ENCODE peak calls at places on chromosomes 2 and 18, in ten cellular contexts. Y is spleen, T is left ventricle myocardium inferior, R is cardiac muscle cell, N is thyroid gland, J is IMR-90, M is GM23338, W is neural progenitor cell, E is K562, A is fibroblast of villous mesenchyme. F is an unnamed sample.
A peak's percentile ranks its signal among the peaks of the same experiment; 100 is the strongest.

GRCh38 chr2:241935314-241935713 is 65.8 kb downstream of the RTP5 start:
- DNase-seq in J (peak; percentile 75), Y (no peak), E (peak; percentile 18), R (peak; percentile 44), N (no peak), T (no peak), A (peak; percentile 87), M (no peak), W (no peak), F (peak; percentile 67)

GRCh38 chr2:65129276-65129612 is 662 bp downstream of the RAB1A start:
- DNase-seq in Y (no peak), E (no peak), T (no peak), J (no peak), M (no peak), R (no peak), W (no peak), A (peak; percentile 23), N (no peak), F (peak; percentile 16)

GRCh38 chr2:40625849-40626248 is 174.0 kb upstream of the SLC8A1 start:
- DNase-seq in J (peak; percentile 90), W (no peak), T (no peak), M (no peak), Y (no peak), E (no peak), R (peak; percentile 71), N (no peak), A (peak; percentile 72), F (peak; percentile 45)

GRCh38 chr2:95728878-95729511 is 137.2 kb downstream of the TRIM43 start:
- DNase-seq in J (peak; percentile 89), W (no peak), R (peak; percentile 92), A (peak; percentile 85), Y (no peak), E (peak; percentile 25), T (peak; percentile 46), N (peak; percentile 79), M (peak; percentile 86), F (peak; percentile 95)

GRCh38 chr2:127567351-127567854 is 31.9 kb downstream of the MYO7B start:
- DNase-seq in T (no peak), M (no peak), R (no peak), Y (no peak), W (no peak), E (no peak), N (no peak), A (no peak), J (no peak), F (no peak)

GRCh38 chr18:37779220-37779619 is 213.6 kb upstream of the CELF4 start:
- DNase-seq in M (no peak), E (no peak), A (no peak), J (no peak), R (no peak), N (no peak), T (no peak), W (no peak), Y (no peak), F (no peak)

GRCh38 chr18:7035807-7036206 is 81.8 kb downstream of the LAMA1 start:
- DNase-seq in N (no peak), Y (no peak), A (no peak), M (no peak), R (no peak), W (no peak), E (no peak), J (no peak), T (no peak), F (no peak)

GRCh38 chr2:75710577-75711253 is at the start of gene GCFC2:
- DNase-seq in J (peak; percentile 84), Y (peak; percentile 95), T (peak; percentile 90), E (peak; percentile 94), A (peak; percentile 85), R (peak; percentile 94), W (peak; percentile 89), M (peak; percentile 88), N (peak; percentile 94), F (peak; percentile 91)

GRCh38 chr18:43665239-43665788 is 388.0 kb upstream of the SYT4 start:
- DNase-seq in N (no peak), E (no peak), R (peak; percentile 80), W (no peak), Y (no peak), J (peak; percentile 94), T (no peak), A (peak; percentile 59), M (no peak), F (peak; percentile 95)

GRCh38 chr2:163610817-163611556 is 124.8 kb downstream of the FIGN start:
- DNase-seq in A (no peak), Y (no peak), E (no peak), N (no peak), J (no peak), M (peak; percentile 64), R (no peak), T (no peak), W (peak; percentile 16), F (no peak)
- TF ChIP-seq CTCF in A (peak; percentile 37), Y (no peak), E (no peak), N (no peak), J (no peak), M (peak; percentile 70), R (no peak), T (peak; percentile 23), W (peak; percentile 21), F (peak; percentile 44)

GRCh38 chr2:25303517-25304338 is 38.0 kb downstream of the DNMT3A start:
- DNase-seq in M (no peak), Y (no peak), A (no peak), W (no peak), J (no peak), E (no peak), N (no peak), T (no peak), R (no peak), F (no peak)

GRCh38 chr2:25304339-25304728 is 37.4 kb downstream of the DNMT3A start:
- DNase-seq in T (no peak), J (peak; percentile 26), E (no peak), M (no peak), A (peak; percentile 56), N (no peak), Y (no peak), R (peak; percentile 82), W (no peak), F (no peak)

GRCh38 chr2:25302758-25303436 is 38.8 kb downstream of the DNMT3A start:
- DNase-seq in Y (no peak), A (no peak), E (no peak), W (no peak), N (no peak), T (no peak), J (no peak), M (no peak), R (no peak), F (no peak)

GRCh38 chr2:25300001-25300400 is 41.7 kb downstream of the DNMT3A start:
- DNase-seq in M (no peak), T (no peak), J (no peak), E (no peak), A (no peak), Y (no peak), W (no peak), N (no peak), R (no peak), F (no peak)

GRCh38 chr2:25301453-25302352 is 40.0 kb downstream of the DNMT3A start:
- DNase-seq in Y (no peak), N (no peak), J (peak; percentile 91), A (peak; percentile 52), W (no peak), T (no peak), E (no peak), R (peak; percentile 62), M (no peak), F (peak; percentile 64)
- H3K4me3 ChIP-seq in Y (no peak overlapping the region), N (no peak overlapping the region), J (no peak overlapping the region), A (no peak overlapping the region), W (no peak overlapping the region), T (no peak overlapping the region), E (no peak overlapping the region), R (no peak overlapping the region), M (no peak overlapping the region), F (no peak overlapping the region)

GRCh38 chr2:9297156-9297555 is 90.5 kb downstream of the ASAP2 start:
- DNase-seq in M (no peak), J (peak; percentile 28), T (no peak), E (no peak), Y (peak; percentile 4), W (no peak), A (peak; percentile 87), R (no peak), N (no peak), F (no peak)
- TF ChIP-seq CTCF in M (no peak), J (no peak), T (no peak), E (no peak), Y (no peak), W (no peak), A (no peak), R (no peak), N (no peak), F (no peak)

DNA sequence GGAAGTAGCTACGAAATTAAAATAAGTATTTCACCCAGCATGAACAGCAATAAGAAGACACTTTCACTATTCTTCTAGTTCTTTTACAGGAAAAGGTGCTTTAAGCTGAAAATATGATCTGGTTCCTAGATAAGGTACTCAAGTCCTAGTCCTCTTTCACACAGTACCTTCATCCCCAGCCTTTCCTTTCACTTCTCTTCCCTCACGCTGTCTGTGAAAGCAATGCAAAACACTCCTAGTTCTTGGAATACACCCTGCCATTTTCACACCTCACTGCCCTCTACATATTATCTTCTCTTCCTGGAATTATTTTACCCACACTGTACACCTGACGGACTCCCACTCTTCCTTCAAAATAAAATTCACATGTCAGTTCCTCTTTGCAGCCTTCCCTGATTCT is 82.9 kb downstream of the DNAH7 start:
- DNase-seq in E (no peak), A (no peak), J (no peak), M (no peak), N (no peak), W (no peak), Y (no peak), T (no peak), R (no peak), F (no peak)
- H3K4me3 ChIP-seq in E (no peak overlapping the region), A (no peak overlapping the region), J (no peak overlapping the region), M (no peak overlapping the region), N (no peak overlapping the region), W (no peak overlapping the region), Y (no peak overlapping the region), T (no peak overlapping the region), R (no peak overlapping the region), F (no peak overlapping the region)

GRCh38 chr18:76495435-76496199 is 575 bp upstream of the ZNF516 start:
- DNase-seq in W (peak; percentile 79), M (peak; percentile 65), R (peak; percentile 63), N (peak; percentile 47), T (no peak), J (peak; percentile 65), Y (peak; percentile 86), E (no peak), A (peak; percentile 45), F (peak; percentile 52)
- TF ChIP-seq CTCF in W (peak; percentile 6), M (no peak), R (no peak), N (no peak), T (no peak), J (no peak), Y (no peak), E (no peak), A (no peak), F (no peak)

GRCh38 chr2:27891820-27892105 is 1.2 kb downstream of the BABAM2 start:
- DNase-seq in A (no peak), T (no peak), N (no peak), Y (no peak), E (peak; percentile 11), W (no peak), M (no peak), R (peak; percentile 27), J (peak; percentile 45), F (peak; percentile 66)
- H3K4me3 ChIP-seq in A (no peak overlapping the region), T (peak overlapping the region; percentile 77), N (no peak overlapping the region), Y (no peak overlapping the region), E (no peak overlapping the region), W (no peak overlapping the region), M (no peak overlapping the region), R (no peak overlapping the region), J (no peak overlapping the region), F (no peak overlapping the region)

F was measured in choroid plexus epithelial cell.